ENCODE peak calls at places on chromosomes 7 and 10, in six cellular contexts. One of them, this sample, is unnamed.

GRCh38 chr10:17162828-17163227 is 33.2 kb upstream of the CUBN start:
- DNase-seq in NCI-H2029: no peak
- DNase-seq in upper lobe of right lung: no peak
- DNase-seq in stimulated activated CD4-positive, alpha-beta T cell treated with anti-CD3 and anti-CD28 coated beads, Interleukin-1b, Interleukin-23, amount 100 ng/mL, for 24 hours: no peak
- DNase-seq in CD4-positive, alpha-beta memory T cell: no peak
- DNase-seq in HTR-8/SVneo: no peak
- DNase-seq in this sample: no peak

GRCh38 chr7:129426482-129426881 is 7.8 kb upstream of the STRIP2 start:
- DNase-seq in stimulated activated CD4-positive, alpha-beta T cell treated with anti-CD3 and anti-CD28 coated beads, Interleukin-1b, Interleukin-23, amount 100 ng/mL, for 24 hours: no peak
- DNase-seq in HTR-8/SVneo: no peak
- DNase-seq in NCI-H2029: no peak
- DNase-seq in upper lobe of right lung: no peak
- DNase-seq in CD4-positive, alpha-beta memory T cell: no peak
- DNase-seq in this sample: no peak

GRCh38 chr10:1380075-1380793 is 324.0 kb downstream of the WDR37 start:
- DNase-seq in HTR-8/SVneo: no peak
- DNase-seq in NCI-H2029: no peak
- DNase-seq in upper lobe of right lung: peak
- DNase-seq in CD4-positive, alpha-beta memory T cell: no peak
- DNase-seq in stimulated activated CD4-positive, alpha-beta T cell treated with anti-CD3 and anti-CD28 coated beads, Interleukin-1b, Interleukin-23, amount 100 ng/mL, for 24 hours: no peak
- DNase-seq in this sample: peak

GRCh38 chr7:130899638-130900401 is 165.8 kb upstream of the KLF14 start:
- DNase-seq in upper lobe of right lung: no peak
- DNase-seq in CD4-positive, alpha-beta memory T cell: no peak
- DNase-seq in stimulated activated CD4-positive, alpha-beta T cell treated with anti-CD3 and anti-CD28 coated beads, Interleukin-1b, Interleukin-23, amount 100 ng/mL, for 24 hours: no peak
- DNase-seq in NCI-H2029: peak
- DNase-seq in HTR-8/SVneo: no peak
- DNase-seq in this sample: no peak

GRCh38 chr10:48254745-48255144 is 19.8 kb downstream of the FRMPD2 start:
- DNase-seq in HTR-8/SVneo: no peak
- DNase-seq in NCI-H2029: no peak
- DNase-seq in CD4-positive, alpha-beta memory T cell: no peak
- DNase-seq in stimulated activated CD4-positive, alpha-beta T cell treated with anti-CD3 and anti-CD28 coated beads, Interleukin-1b, Interleukin-23, amount 100 ng/mL, for 24 hours: no peak
- DNase-seq in upper lobe of right lung: no peak
- DNase-seq in this sample: no peak

GRCh38 chr10:24952146-24952700 is at the start of gene PRTFDC1:
- DNase-seq in NCI-H2029: no peak
- DNase-seq in HTR-8/SVneo: no peak
- DNase-seq in CD4-positive, alpha-beta memory T cell: no peak
- DNase-seq in upper lobe of right lung: peak
- DNase-seq in stimulated activated CD4-positive, alpha-beta T cell treated with anti-CD3 and anti-CD28 coated beads, Interleukin-1b, Interleukin-23, amount 100 ng/mL, for 24 hours: no peak
- DNase-seq in this sample: peak

GRCh38 chr10:14571866-14572507 is 202.7 kb downstream of the FAM107B start:
- DNase-seq in HTR-8/SVneo: no peak
- DNase-seq in NCI-H2029: peak
- DNase-seq in stimulated activated CD4-positive, alpha-beta T cell treated with anti-CD3 and anti-CD28 coated beads, Interleukin-1b, Interleukin-23, amount 100 ng/mL, for 24 hours: peak
- DNase-seq in upper lobe of right lung: peak
- DNase-seq in CD4-positive, alpha-beta memory T cell: peak
- DNase-seq in this sample: no peak

GRCh38 chr10:22475857-22476600 is 130.7 kb downstream of the SPAG6 start:
- DNase-seq in NCI-H2029: no peak
- DNase-seq in HTR-8/SVneo: no peak
- DNase-seq in CD4-positive, alpha-beta memory T cell: no peak
- DNase-seq in stimulated activated CD4-positive, alpha-beta T cell treated with anti-CD3 and anti-CD28 coated beads, Interleukin-1b, Interleukin-23, amount 100 ng/mL, for 24 hours: peak
- DNase-seq in upper lobe of right lung: no peak
- DNase-seq in this sample: no peak

GRCh38 chr7:128982105-128982504 is 44.4 kb downstream of the IRF5 start:
- DNase-seq in stimulated activated CD4-positive, alpha-beta T cell treated with anti-CD3 and anti-CD28 coated beads, Interleukin-1b, Interleukin-23, amount 100 ng/mL, for 24 hours: no peak
- DNase-seq in CD4-positive, alpha-beta memory T cell: no peak
- DNase-seq in upper lobe of right lung: no peak
- DNase-seq in HTR-8/SVneo: no peak
- DNase-seq in NCI-H2029: no peak
- DNase-seq in this sample: no peak

This sample was measured in SJSA1.